ENCODE peak calls at places on chromosomes 16 and 17, in five cellular contexts. N is suprapubic skin; D is IMR-90; M is CD4-positive, alpha-beta T cell; P is uterus. H is an unnamed sample.

GRCh38 chr17:79629548-79630049 is 18.7 kb upstream of the RBFOX3 start:
- DNase-seq in M (no peak), P (peak; percentile 10), N (no peak), D (no peak), H (no peak)

GRCh38 chr16:19609359-19609758 is 53.9 kb downstream of the VPS35L start:
- DNase-seq in M (no peak), P (no peak), D (no peak), N (no peak), H (no peak)

GRCh38 chr17:72472116-72472515 is 351.3 kb downstream of the SOX9 start:
- DNase-seq in M (no peak), D (no peak), P (no peak), N (no peak), H (no peak)

GRCh38 chr17:148757-149156 is 11.4 kb downstream of the SCGB1C2 start:
- DNase-seq in N (peak; percentile 64), D (no peak), P (no peak), M (no peak), H (peak; percentile 10)

GRCh38 chr16:74999683-75000480 is 1.1 kb downstream of the ZNRF1 start:
- DNase-seq in N (peak; percentile 83), D (no peak), P (peak; percentile 60), M (peak; percentile 57), H (peak; percentile 75)

GRCh38 chr16:72753883-72754282 is 294.0 kb downstream of the ZFHX3 start:
- DNase-seq in P (no peak), M (no peak), D (no peak), N (no peak), H (no peak)

GRCh38 chr16:12907670-12908233 is 6.4 kb downstream of the SHISA9 start:
- DNase-seq in D (no peak), N (no peak), P (no peak), M (no peak), H (no peak)

GRCh38 chr16:9311303-9311954 is 220.0 kb downstream of the HAPSTR1 start:
- DNase-seq in D (no peak), N (no peak), P (no peak), M (no peak), H (no peak)

GRCh38 chr17:80146121-80147034 is 550 bp downstream of the EIF4A3 start:
- DNase-seq in P (peak; percentile 32), N (peak; percentile 84), D (peak; percentile 16), M (no peak), H (no peak)

GRCh38 chr16:64225696-64226095 is 896.2 kb downstream of the CDH11 start:
- DNase-seq in D (peak; percentile 1), N (no peak), M (no peak), P (no peak), H (no peak)

GRCh38 chr16:8631373-8631772 is 9.9 kb downstream of the METTL22 start:
- DNase-seq in D (no peak), P (no peak), N (no peak), M (no peak), H (no peak)

GRCh38 chr17:44223574-44224046 is 4.1 kb upstream of the UBTF start:
- DNase-seq in D (peak; percentile 65), M (no peak), P (peak; percentile 62), N (no peak), H (peak; percentile 96)

GRCh38 chr17:43927101-43927935 is 15.0 kb downstream of the PPY start:
- DNase-seq in P (no peak), M (no peak), N (no peak), D (no peak), H (no peak)

GRCh38 chr17:61179316-61179715 is 220.3 kb upstream of the TBX2 start:
- DNase-seq in M (no peak), P (no peak), D (no peak), N (no peak), H (no peak)

GRCh38 chr16:50531359-50531758 is 16.8 kb upstream of the NKD1 start:
- DNase-seq in P (no peak), N (peak; percentile 52), M (no peak), D (no peak), H (no peak)

GRCh38 chr16:81885976-81886586 is 107.0 kb downstream of the PLCG2 start:
- DNase-seq in M (no peak), D (peak; percentile 16), N (no peak), P (no peak), H (no peak)

GRCh38 chr16:54284931-54285413 is 1.6 kb downstream of the IRX3 start:
- DNase-seq in N (peak; percentile 76), M (no peak), P (no peak), D (no peak), H (no peak)

GRCh38 chr17:78806451-78806850 is 24.4 kb upstream of the CYTH1 start:
- DNase-seq in P (no peak), M (no peak), D (no peak), N (no peak), H (no peak)

GRCh38 chr17:7570351-7570750 is 8.6 kb downstream of the SENP3 start:
- DNase-seq in N (no peak), P (no peak), D (no peak), M (no peak), H (no peak)

GRCh38 chr17:47649972-47650524 is 329 bp downstream of the KPNB1 start:
- DNase-seq in P (no peak), M (no peak), N (peak; percentile 83), D (no peak), H (peak; percentile 70)

GRCh38 chr17:66945451-66945850 is 19.1 kb upstream of the CACNG4 start:
- DNase-seq in P (no peak), D (no peak), M (no peak), N (no peak), H (no peak)

GRCh38 chr17:63275968-63276349 is 170.1 kb downstream of the CYB561 start:
- DNase-seq in P (no peak), D (no peak), M (no peak), N (no peak), H (no peak)

GRCh38 chr16:81560979-81561657 is 116.5 kb downstream of the CMIP start:
- DNase-seq in D (peak; percentile 44), N (no peak), P (no peak), M (no peak), H (no peak)

GRCh38 chr17:45992175-45992574 is 6.9 kb upstream of the STH start:
- DNase-seq in M (no peak), P (no peak), N (no peak), D (peak; percentile 7), H (no peak)

GRCh38 chr17:40647549-40648325 is at the start of gene SMARCE1:
- DNase-seq in M (peak; percentile 52), D (peak; percentile 67), P (peak; percentile 64), N (peak; percentile 85), H (peak; percentile 64)

GRCh38 chr16:65574311-65574966 is 452.6 kb upstream of the CDH11 start:
- DNase-seq in D (no peak), P (no peak), N (no peak), M (no peak), H (no peak)

GRCh38 chr17:38604479-38605229 is 1.1 kb downstream of the SRCIN1 start:
- DNase-seq in N (no peak), D (no peak), M (no peak), P (no peak), H (peak; percentile 82)

GRCh38 chr17:38608648-38609047 is 2.9 kb upstream of the SRCIN1 start:
- DNase-seq in P (no peak), D (no peak), M (no peak), N (no peak), H (no peak)

GRCh38 chr17:38605230-38605851 is 411 bp downstream of the SRCIN1 start:
- DNase-seq in N (no peak), P (no peak), D (no peak), M (no peak), H (no peak)

GRCh38 chr17:38605852-38606645 is at the start of gene SRCIN1:
- DNase-seq in P (peak; percentile 34), M (no peak), D (peak; percentile 2), N (no peak), H (peak; percentile 74)

DNA sequence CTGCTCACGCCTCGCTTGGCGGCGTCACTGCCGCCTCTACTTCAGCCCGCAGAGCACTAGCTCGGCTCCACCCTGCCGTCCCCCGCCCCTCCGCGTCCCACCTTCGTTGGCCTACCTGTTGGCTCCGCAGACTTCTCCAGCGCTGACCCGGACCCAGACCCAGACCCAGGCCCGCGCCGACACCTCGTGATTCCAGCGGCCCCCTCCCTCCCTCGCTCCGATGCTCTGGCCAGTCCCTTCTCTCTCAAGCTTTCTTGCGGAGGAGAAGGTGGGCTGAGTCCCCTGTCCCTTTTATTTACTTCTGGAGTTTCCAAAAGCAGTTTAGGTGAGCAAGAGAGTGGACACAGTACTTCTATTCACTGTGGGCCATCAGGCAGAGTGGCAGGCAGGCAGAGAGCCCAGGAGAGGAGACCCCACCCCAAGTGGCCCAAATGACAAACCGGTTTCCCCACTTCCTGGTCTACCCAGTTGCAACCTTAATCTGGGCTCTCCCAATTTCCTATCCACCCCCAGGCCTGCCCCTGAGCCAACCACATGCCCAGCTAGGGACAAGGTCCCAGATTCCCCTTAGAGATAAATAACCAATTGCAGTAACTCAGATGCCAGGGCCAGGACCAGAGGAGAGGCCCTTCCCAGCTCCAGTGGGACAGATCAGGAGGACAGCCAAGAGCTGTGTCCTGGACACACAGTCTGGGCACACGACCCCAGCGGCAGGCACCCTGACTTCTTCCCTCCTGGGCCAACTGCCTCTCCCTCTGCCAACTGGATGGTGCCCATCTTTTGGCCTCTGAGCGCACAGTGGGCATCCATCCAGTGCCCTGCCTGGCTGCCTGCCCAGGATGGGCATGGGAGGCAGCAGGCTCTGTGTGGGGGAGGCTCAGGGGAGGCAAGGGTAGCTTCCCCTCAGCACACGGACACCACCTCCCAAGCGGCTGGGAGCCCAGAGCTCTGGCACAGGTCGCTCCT is 1.2 kb upstream of the SRCIN1 start:
- DNase-seq in P (no peak), M (no peak), N (no peak), D (no peak), H (peak; percentile 70)
- TF ChIP-seq CTCF in P (no peak), M (no peak), N (no peak), D (no peak), H (no peak)

GRCh38 chr17:81342062-81342699 is 47.1 kb upstream of the SLC38A10 start:
- DNase-seq in N (no peak), M (no peak), P (no peak), D (no peak), H (no peak)
- H3K27ac ChIP-seq in N (peak overlapping the region; percentile 97), M (no peak overlapping the region), P (peak overlapping the region; percentile 97), D (peak overlapping the region; percentile 100), H (peak overlapping the region; percentile 96)

DNA sequence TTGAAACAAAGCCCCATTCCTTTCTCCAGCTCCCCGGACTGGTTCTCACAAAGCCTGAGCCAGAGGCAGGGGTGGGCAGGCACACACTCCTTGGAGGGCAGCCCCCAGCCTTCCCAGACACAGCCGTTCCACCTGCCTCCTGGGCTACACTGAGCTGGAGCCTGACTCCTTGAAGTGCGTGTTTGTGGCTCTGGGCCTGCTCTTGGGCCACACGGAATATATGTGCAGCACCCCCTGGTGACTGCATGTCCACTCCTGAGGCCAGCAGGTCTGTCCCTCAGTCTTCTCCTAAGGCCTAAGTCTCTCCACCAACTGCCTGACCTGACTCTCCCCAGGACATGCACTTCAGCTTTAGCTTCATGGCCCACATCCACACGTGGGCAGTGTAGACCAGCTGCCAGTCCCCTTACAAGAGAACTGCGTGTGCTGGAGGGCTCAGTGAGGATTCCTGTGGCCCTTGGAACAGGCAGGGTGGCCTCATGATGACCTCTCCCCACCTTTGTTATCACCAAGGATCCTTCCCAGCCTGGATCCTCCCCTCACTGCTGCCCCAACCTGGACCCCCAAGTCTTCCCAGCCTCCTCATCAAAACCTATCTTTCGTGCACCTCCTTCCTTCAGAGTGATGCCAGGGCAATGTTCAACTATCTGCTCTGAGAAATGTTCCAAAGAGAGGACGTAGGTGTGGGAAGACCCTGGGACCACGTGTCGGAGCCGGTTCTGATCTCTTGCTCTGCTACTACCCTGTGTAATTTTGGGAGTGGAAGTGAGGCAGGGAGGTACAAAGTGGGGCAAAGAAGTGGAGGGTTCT is 12.4 kb upstream of the SLC6A2 start:
- DNase-seq in D (peak; percentile 12), M (no peak), N (no peak), P (no peak), H (no peak)
- TF ChIP-seq CTCF in D (peak; percentile 20), M (no peak), N (no peak), P (no peak), H (no peak)

GRCh38 chr16:67946966-67947558 is 3.1 kb upstream of the LCAT start:
- DNase-seq in M (no peak), N (no peak), P (no peak), D (no peak), H (peak; percentile 37)
- H3K27ac ChIP-seq in M (no peak overlapping the region), N (no peak overlapping the region), P (no peak overlapping the region), D (no peak overlapping the region), H (no peak overlapping the region)